ENCODE peak calls at places on chromosomes 16 and 17, in six cellular contexts. O is MM.1S; E is WTC11; V is CD4-positive, alpha-beta T cell; G is fibroblast of lung; Q is fibroblast of mammary gland. T is an unnamed sample.

GRCh38 chr16:27974896-27975540 is 88.5 kb downstream of the GSG1L start:
- DNase-seq in G (no peak), Q (no peak), O (no peak), V (no peak), E (no peak), T (no peak)

GRCh38 chr17:44872131-44872768 is 24.6 kb downstream of the HIGD1B start:
- DNase-seq in O (no peak), E (no peak), V (no peak), G (no peak), Q (no peak), T (no peak)

GRCh38 chr16:88383401-88384221 is 852 bp downstream of the ZNF469 start:
- DNase-seq in O (no peak), G (peak), E (peak), Q (peak), V (no peak), T (peak)

GRCh38 chr17:4509923-4510614 is 11.4 kb downstream of the SPNS2 start:
- DNase-seq in Q (no peak), G (no peak), V (no peak), O (no peak), E (no peak), T (no peak)

GRCh38 chr16:80466024-80466986 is 74.5 kb upstream of the DYNLRB2 start:
- DNase-seq in V (peak), G (peak), Q (peak), E (peak), O (peak), T (peak)

GRCh38 chr16:17476414-17477259 is 5.9 kb upstream of the XYLT1 start:
- DNase-seq in O (peak), G (peak), V (peak), E (peak), Q (peak), T (peak)

GRCh38 chr16:57513371-57514102 is 22.8 kb downstream of the CCDC102A start:
- DNase-seq in Q (no peak), V (no peak), E (no peak), G (no peak), O (no peak), T (no peak)

GRCh38 chr17:43483674-43484551 is at the start of gene DHX8:
- DNase-seq in V (peak), G (peak), O (peak), Q (peak), E (peak), T (peak)

GRCh38 chr17:1110524-1110843 is 69.3 kb downstream of the ABR start:
- DNase-seq in E (no peak), G (no peak), Q (no peak), V (no peak), O (no peak), T (no peak)

GRCh38 chr17:45976755-45977505 is 22.1 kb upstream of the STH start:
- DNase-seq in G (peak), O (no peak), V (no peak), Q (no peak), E (no peak), T (no peak)

GRCh38 chr16:21717608-21718007 is 53.8 kb downstream of the OTOA start:
- DNase-seq in G (no peak), O (no peak), E (no peak), Q (no peak), V (no peak), T (no peak)

GRCh38 chr17:31754239-31754945 is 104.7 kb downstream of the COPRS start:
- DNase-seq in O (no peak), G (peak), V (no peak), E (no peak), Q (peak), T (no peak)

GRCh38 chr16:27317320-27317719 is 3.5 kb downstream of the IL4R start:
- DNase-seq in O (no peak), G (no peak), E (no peak), V (no peak), Q (no peak), T (no peak)

GRCh38 chr17:5813357-5813756 is 229.0 kb upstream of the NLRP1 start:
- DNase-seq in G (no peak), Q (no peak), E (no peak), V (no peak), O (no peak), T (no peak)

GRCh38 chr17:35117984-35118383 is 1.7 kb downstream of the RAD51D start:
- DNase-seq in G (no peak), V (no peak), E (no peak), Q (peak), O (peak), T (no peak)

GRCh38 chr16:80973991-80974390 is 32.7 kb downstream of the CMC2 start:
- DNase-seq in V (no peak), E (no peak), O (no peak), G (no peak), Q (peak), T (no peak)

GRCh38 chr17:79695293-79696158 is 35.2 kb upstream of the ENPP7 start:
- DNase-seq in V (no peak), G (peak), Q (peak), O (no peak), E (no peak), T (no peak)

GRCh38 chr17:71412803-71413202 is 708.0 kb upstream of the SOX9 start:
- DNase-seq in O (no peak), V (no peak), G (peak), Q (peak), E (no peak), T (no peak)

GRCh38 chr16:72110662-72111615 is 17.3 kb downstream of the DHX38 start:
- DNase-seq in G (no peak), E (no peak), V (no peak), Q (no peak), O (no peak), T (no peak)

GRCh38 chr16:72111653-72112451 is 18.2 kb downstream of the DHX38 start:
- DNase-seq in V (no peak), E (no peak), Q (no peak), O (no peak), G (no peak), T (peak)

GRCh38 chr16:72113616-72113945 is 19.9 kb downstream of the DHX38 start:
- DNase-seq in O (no peak), Q (no peak), V (no peak), G (no peak), E (no peak), T (no peak)

GRCh38 chr16:72112906-72113615 is 19.4 kb downstream of the DHX38 start:
- DNase-seq in V (no peak), G (no peak), E (no peak), Q (no peak), O (no peak), T (no peak)

DNA sequence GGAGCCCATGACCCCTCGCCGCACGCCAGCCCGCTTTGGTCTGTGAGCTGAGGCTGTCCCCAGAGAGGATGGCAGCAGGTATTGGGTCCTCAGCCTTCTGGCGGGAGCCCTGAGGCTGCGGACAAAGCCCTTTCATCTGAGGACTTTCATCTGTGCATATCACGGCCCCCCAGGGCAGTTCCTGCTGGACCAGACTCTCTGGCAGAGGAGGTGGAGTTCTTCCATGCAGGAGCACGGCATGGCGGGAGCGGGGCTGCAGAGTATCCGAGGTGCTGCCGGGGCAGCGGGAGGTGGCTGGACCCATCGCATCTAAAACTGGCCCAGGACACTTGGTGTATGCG is 18.8 kb downstream of the DHX38 start:
- DNase-seq in V (no peak), E (no peak), O (no peak), Q (no peak), G (no peak), T (no peak)
- TF ChIP-seq CTCF in V (no peak), E (no peak), O (no peak), Q (no peak), G (no peak), T (no peak)

GRCh38 chr17:38885044-38885727 is 15.3 kb downstream of the LASP1 start:
- DNase-seq in G (no peak), V (no peak), E (no peak), Q (no peak), O (no peak), T (peak)

GRCh38 chr17:38886643-38887010 is 16.8 kb downstream of the LASP1 start:
- DNase-seq in O (no peak), V (no peak), Q (no peak), G (no peak), E (no peak), T (no peak)

GRCh38 chr17:38885728-38886642 is 16.1 kb downstream of the LASP1 start:
- DNase-seq in Q (peak), V (no peak), G (peak), E (no peak), O (no peak), T (peak)

GRCh38 chr17:38881600-38882191 is 11.8 kb downstream of the LASP1 start:
- DNase-seq in V (no peak), Q (peak), G (peak), O (no peak), E (no peak), T (peak)

GRCh38 chr17:38883592-38884526 is 14.0 kb downstream of the LASP1 start:
- DNase-seq in E (no peak), Q (peak), V (no peak), G (peak), O (no peak), T (peak)
- TF ChIP-seq CTCF in E (no peak), Q (no peak), V (no peak), G (no peak), O (no peak), T (peak)

DNA sequence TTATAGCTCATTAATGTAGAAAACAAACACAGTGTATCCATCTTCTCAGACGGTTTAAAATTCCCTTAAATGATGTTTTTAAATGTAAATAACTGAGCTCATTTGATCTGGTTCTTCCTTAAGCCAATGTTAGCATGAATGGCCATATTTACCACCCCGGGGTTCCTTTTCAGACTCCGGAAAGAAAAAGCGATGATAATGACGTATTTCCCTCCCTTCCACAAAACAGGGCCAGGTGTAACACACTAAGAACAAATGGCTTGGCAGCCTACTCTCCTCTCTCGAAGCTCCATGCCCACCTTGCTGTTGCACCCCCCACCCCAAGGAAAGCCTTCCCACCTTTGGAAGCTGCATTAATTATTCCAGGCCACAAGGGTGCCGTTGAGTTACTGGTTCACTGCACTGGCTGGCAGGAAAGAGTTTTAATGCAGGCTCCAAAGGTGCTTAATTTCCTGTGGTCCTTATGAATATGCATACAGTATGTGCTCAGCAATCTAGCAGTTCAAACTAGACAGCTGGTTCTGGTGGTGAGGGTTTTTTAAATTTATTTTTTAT is 378.9 kb downstream of the WWOX start:
- DNase-seq in E (peak), G (no peak), V (no peak), O (peak), Q (peak), T (peak)
- TF ChIP-seq CTCF in E (peak), G (peak), V (peak), O (peak), Q (peak), T (peak)

DNA sequence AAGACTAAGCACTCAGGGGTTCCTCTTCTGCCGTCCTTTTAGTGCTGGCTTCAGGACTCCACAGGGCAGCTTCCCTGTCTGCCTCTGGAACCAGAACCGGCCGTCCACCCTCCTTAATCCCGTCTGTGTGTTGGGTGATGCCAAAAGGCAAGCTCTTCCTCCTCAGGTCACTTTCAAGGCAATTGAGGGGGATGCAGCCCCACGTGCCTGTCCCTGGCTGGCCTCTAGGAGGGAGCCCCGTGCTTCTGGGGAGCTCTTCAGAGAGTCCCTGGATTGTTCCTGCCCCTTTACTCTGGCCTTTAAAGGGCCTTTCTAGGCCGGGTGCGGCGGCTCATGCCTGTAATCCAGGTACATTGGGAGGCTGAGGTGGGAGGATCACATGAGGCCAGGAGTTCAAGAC is 77.1 kb downstream of the CRISPLD2 start:
- DNase-seq in E (peak), G (no peak), Q (no peak), O (no peak), V (no peak), T (no peak)
- TF ChIP-seq CTCF in E (no peak), G (no peak), Q (no peak), O (no peak), V (no peak), T (no peak)

DNA sequence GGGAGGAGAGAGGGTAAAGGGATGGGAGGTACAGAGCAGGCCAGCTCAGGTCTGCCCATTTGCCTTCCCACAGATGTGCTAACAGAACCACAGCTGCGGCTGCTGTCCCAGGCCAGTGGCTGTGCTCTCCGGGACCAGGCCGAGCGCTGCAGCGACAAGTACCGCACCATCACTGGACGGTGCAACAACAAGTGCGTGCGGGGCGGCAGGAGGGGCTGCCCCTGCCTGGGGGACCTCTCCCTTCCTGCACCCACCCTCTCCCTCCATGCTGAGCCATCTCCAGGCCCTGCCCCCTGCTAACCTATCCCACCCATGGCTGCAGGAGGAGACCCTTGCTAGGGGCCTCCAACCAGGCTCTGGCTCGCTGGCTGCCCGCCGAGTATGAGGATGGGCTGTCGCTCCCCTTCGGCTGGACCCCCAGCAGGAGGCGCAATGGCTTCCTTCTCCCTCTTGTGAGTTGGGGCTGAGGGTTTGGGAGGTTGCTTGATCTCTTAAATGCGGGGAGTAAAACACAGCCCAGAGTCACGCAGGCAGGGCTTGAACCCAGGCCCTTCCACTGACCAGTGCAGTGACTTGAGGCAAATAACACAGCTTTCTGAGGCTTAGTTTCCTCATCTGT is 1.2 kb downstream of the EPX start:
- DNase-seq in V (no peak), O (no peak), Q (no peak), E (peak), G (no peak), T (no peak)
- TF ChIP-seq CTCF in V (no peak), O (peak), Q (no peak), E (no peak), G (no peak), T (peak)

GRCh38 chr17:64472564-64472963 is 23.6 kb downstream of the MILR1 start:
- DNase-seq in E (no peak), Q (no peak), V (no peak), O (no peak), G (no peak), T (no peak)
- TF ChIP-seq CTCF in E (no peak), Q (no peak), V (no peak), O (no peak), G (no peak), T (no peak)

T was measured in neural progenitor cell.